ENCODE peak calls at places on chromosome 12, in eight cellular contexts. C, E, X, H, P, G, Y and V are unnamed samples.

GRCh38 chr12:108801736-108802665 is 55.4 kb downstream of the SSH1 start:
- DNase-seq in C (peak), E (no peak), X (no peak), H (no peak), P (no peak), G (no peak), Y (no peak), V (no peak)

GRCh38 chr12:103956515-103957027 is 9.1 kb upstream of the TDG start:
- DNase-seq in C (no peak), E (no peak), X (no peak), H (no peak), P (no peak), G (no peak), Y (no peak), V (no peak)

GRCh38 chr12:122965356-122965755 is 907 bp downstream of the ABCB9 start:
- DNase-seq in C (peak), E (no peak), X (no peak), H (no peak), P (no peak), G (no peak), Y (no peak), V (no peak)

GRCh38 chr12:17577405-17577804 is 512.6 kb downstream of the RERGL start:
- DNase-seq in C (no peak), E (no peak), X (no peak), H (no peak), P (no peak), G (no peak), Y (no peak), V (no peak)

GRCh38 chr12:11978985-11979384 is 91.8 kb upstream of the BCL2L14 start:
- DNase-seq in C (no peak), E (no peak), X (peak), H (no peak), P (no peak), G (no peak), Y (no peak), V (no peak)

GRCh38 chr12:31736472-31736871 is 7.7 kb upstream of the AMN1 start:
- DNase-seq in C (no peak), E (peak), X (peak), H (no peak), P (peak), G (peak), Y (no peak), V (no peak)

GRCh38 chr12:2551514-2551913 is 243.3 kb upstream of the FKBP4 start:
- DNase-seq in C (no peak), E (no peak), X (no peak), H (no peak), P (no peak), G (no peak), Y (no peak), V (no peak)

GRCh38 chr12:105342464-105342863 is 12.0 kb downstream of the C12orf75 start:
- DNase-seq in C (no peak), E (no peak), X (no peak), H (no peak), P (no peak), G (no peak), Y (no peak), V (no peak)

GRCh38 chr12:65302891-65303290 is 24.4 kb downstream of the MSRB3 start:
- DNase-seq in C (no peak), E (no peak), X (no peak), H (no peak), P (no peak), G (no peak), Y (no peak), V (no peak)

GRCh38 chr12:44672042-44672441 is 204.1 kb downstream of the NELL2 start:
- DNase-seq in C (no peak), E (no peak), X (no peak), H (no peak), P (no peak), G (no peak), Y (no peak), V (no peak)